ENCODE peak calls at places on chromosome 18, in ten cellular contexts. One of them, this sample, is unnamed.

GRCh38 chr18:70380915-70381896 is 92.4 kb downstream of the SOCS6 start:
- DNase-seq in H9: peak
- DNase-seq in omental fat pad: no peak
- DNase-seq in neural crest cell: peak
- DNase-seq in astrocyte: peak
- DNase-seq in GM10248: no peak
- DNase-seq in HFFc6: no peak
- DNase-seq in HFF-Myc: no peak
- DNase-seq in right atrium auricular region: no peak
- DNase-seq in uterus: no peak
- DNase-seq in this sample: no peak

GRCh38 chr18:23859466-23860352 is 154.8 kb upstream of the TTC39C start:
- DNase-seq in neural crest cell: no peak
- DNase-seq in omental fat pad: no peak
- DNase-seq in uterus: no peak
- DNase-seq in HFFc6: no peak
- DNase-seq in H9: no peak
- DNase-seq in right atrium auricular region: no peak
- DNase-seq in HFF-Myc: no peak
- DNase-seq in GM10248: no peak
- DNase-seq in astrocyte: no peak
- DNase-seq in this sample: no peak

GRCh38 chr18:24196764-24197163 is 57.9 kb downstream of the CABYR start:
- DNase-seq in astrocyte: no peak
- DNase-seq in H9: no peak
- DNase-seq in GM10248: no peak
- DNase-seq in neural crest cell: no peak
- DNase-seq in HFFc6: no peak
- DNase-seq in right atrium auricular region: no peak
- DNase-seq in HFF-Myc: no peak
- DNase-seq in uterus: no peak
- DNase-seq in omental fat pad: no peak
- DNase-seq in this sample: no peak

GRCh38 chr18:6744816-6745455 is 15.4 kb downstream of the ARHGAP28 start:
- DNase-seq in uterus: no peak
- DNase-seq in H9: no peak
- DNase-seq in omental fat pad: no peak
- DNase-seq in HFF-Myc: no peak
- DNase-seq in right atrium auricular region: no peak
- DNase-seq in neural crest cell: no peak
- DNase-seq in GM10248: no peak
- DNase-seq in astrocyte: no peak
- DNase-seq in HFFc6: no peak
- DNase-seq in this sample: no peak

GRCh38 chr18:77857926-77858325 is 608.3 kb downstream of the GALR1 start:
- DNase-seq in GM10248: no peak
- DNase-seq in HFF-Myc: no peak
- DNase-seq in HFFc6: no peak
- DNase-seq in right atrium auricular region: no peak
- DNase-seq in omental fat pad: no peak
- DNase-seq in neural crest cell: no peak
- DNase-seq in astrocyte: no peak
- DNase-seq in H9: no peak
- DNase-seq in uterus: no peak
- DNase-seq in this sample: no peak

GRCh38 chr18:11150271-11150615 is 874 bp upstream of the PIEZO2 start:
- DNase-seq in GM10248: no peak
- DNase-seq in neural crest cell: no peak
- DNase-seq in right atrium auricular region: no peak
- DNase-seq in uterus: no peak
- DNase-seq in HFFc6: no peak
- DNase-seq in H9: peak
- DNase-seq in astrocyte: no peak
- DNase-seq in omental fat pad: no peak
- DNase-seq in HFF-Myc: no peak
- DNase-seq in this sample: no peak

GRCh38 chr18:57898506-57899124 is 95.5 kb upstream of the ATP8B1 start:
- DNase-seq in omental fat pad: no peak
- DNase-seq in right atrium auricular region: no peak
- DNase-seq in H9: no peak
- DNase-seq in uterus: no peak
- DNase-seq in neural crest cell: no peak
- DNase-seq in HFFc6: peak
- DNase-seq in GM10248: no peak
- DNase-seq in astrocyte: peak
- DNase-seq in HFF-Myc: peak
- DNase-seq in this sample: no peak

GRCh38 chr18:48752928-48753327 is 197.8 kb downstream of the SMAD7 start:
- DNase-seq in uterus: no peak
- DNase-seq in HFFc6: no peak
- DNase-seq in omental fat pad: no peak
- DNase-seq in neural crest cell: no peak
- DNase-seq in HFF-Myc: no peak
- DNase-seq in right atrium auricular region: no peak
- DNase-seq in H9: no peak
- DNase-seq in astrocyte: peak
- DNase-seq in GM10248: no peak
- DNase-seq in this sample: no peak

GRCh38 chr18:59918320-59918755 is 18.5 kb downstream of the PMAIP1 start:
- DNase-seq in neural crest cell: no peak
- DNase-seq in right atrium auricular region: no peak
- DNase-seq in HFFc6: no peak
- DNase-seq in uterus: no peak
- DNase-seq in HFF-Myc: no peak
- DNase-seq in omental fat pad: no peak
- DNase-seq in H9: peak
- DNase-seq in GM10248: peak
- DNase-seq in astrocyte: peak
- DNase-seq in this sample: no peak

GRCh38 chr18:36023336-36023735 is 44.0 kb downstream of the RPRD1A start:
- DNase-seq in GM10248: no peak
- DNase-seq in uterus: no peak
- DNase-seq in astrocyte: no peak
- DNase-seq in omental fat pad: no peak
- DNase-seq in HFFc6: no peak
- DNase-seq in right atrium auricular region: no peak
- DNase-seq in neural crest cell: no peak
- DNase-seq in H9: no peak
- DNase-seq in HFF-Myc: no peak
- DNase-seq in this sample: no peak

GRCh38 chr18:71045331-71046065 is 756.7 kb downstream of the SOCS6 start:
- DNase-seq in right atrium auricular region: no peak
- DNase-seq in omental fat pad: no peak
- DNase-seq in HFFc6: no peak
- DNase-seq in uterus: no peak
- DNase-seq in neural crest cell: no peak
- DNase-seq in astrocyte: peak
- DNase-seq in GM10248: no peak
- DNase-seq in HFF-Myc: no peak
- DNase-seq in H9: no peak
- DNase-seq in this sample: no peak

GRCh38 chr18:32771871-32772499 is 838 bp downstream of the KLHL14 start:
- DNase-seq in H9: peak
- DNase-seq in HFFc6: no peak
- DNase-seq in neural crest cell: peak
- DNase-seq in omental fat pad: no peak
- DNase-seq in right atrium auricular region: no peak
- DNase-seq in HFF-Myc: no peak
- DNase-seq in astrocyte: no peak
- DNase-seq in uterus: no peak
- DNase-seq in GM10248: peak
- DNase-seq in this sample: no peak

GRCh38 chr18:48133675-48134251 is 203.3 kb upstream of the SMAD2 start:
- DNase-seq in uterus: no peak
- DNase-seq in astrocyte: peak
- DNase-seq in neural crest cell: no peak
- DNase-seq in right atrium auricular region: no peak
- DNase-seq in omental fat pad: no peak
- DNase-seq in GM10248: no peak
- DNase-seq in H9: no peak
- DNase-seq in HFF-Myc: no peak
- DNase-seq in HFFc6: no peak
- DNase-seq in this sample: no peak

GRCh38 chr18:40974448-40974847 is 980.6 kb upstream of the PIK3C3 start:
- DNase-seq in uterus: no peak
- DNase-seq in neural crest cell: no peak
- DNase-seq in HFFc6: no peak
- DNase-seq in astrocyte: no peak
- DNase-seq in H9: no peak
- DNase-seq in omental fat pad: no peak
- DNase-seq in right atrium auricular region: no peak
- DNase-seq in GM10248: no peak
- DNase-seq in HFF-Myc: no peak
- DNase-seq in this sample: no peak

GRCh38 chr18:37188016-37188791 is 359.3 kb downstream of the KIAA1328 start:
- DNase-seq in HFFc6: no peak
- DNase-seq in GM10248: no peak
- DNase-seq in omental fat pad: no peak
- DNase-seq in HFF-Myc: no peak
- DNase-seq in neural crest cell: no peak
- DNase-seq in right atrium auricular region: no peak
- DNase-seq in H9: no peak
- DNase-seq in uterus: no peak
- DNase-seq in astrocyte: peak
- DNase-seq in this sample: no peak

GRCh38 chr18:48834421-48835011 is 116.2 kb downstream of the SMAD7 start:
- DNase-seq in omental fat pad: peak
- DNase-seq in uterus: peak
- DNase-seq in HFFc6: peak
- DNase-seq in neural crest cell: no peak
- DNase-seq in right atrium auricular region: peak
- DNase-seq in H9: peak
- DNase-seq in HFF-Myc: peak
- DNase-seq in astrocyte: peak
- DNase-seq in GM10248: peak
- DNase-seq in this sample: peak

GRCh38 chr18:58671941-58672565 is 788 bp downstream of the MALT1 start:
- DNase-seq in astrocyte: peak
- DNase-seq in neural crest cell: no peak
- DNase-seq in omental fat pad: peak
- DNase-seq in uterus: no peak
- DNase-seq in H9: no peak
- DNase-seq in GM10248: no peak
- DNase-seq in right atrium auricular region: no peak
- DNase-seq in HFFc6: no peak
- DNase-seq in HFF-Myc: no peak
- DNase-seq in this sample: no peak

GRCh38 chr18:54224379-54225014 is at the start of gene MBD2:
- DNase-seq in omental fat pad: peak
- DNase-seq in HFF-Myc: peak
- DNase-seq in neural crest cell: peak
- DNase-seq in astrocyte: peak
- DNase-seq in GM10248: peak
- DNase-seq in H9: peak
- DNase-seq in right atrium auricular region: peak
- DNase-seq in uterus: peak
- DNase-seq in HFFc6: peak
- DNase-seq in this sample: peak
- TF ChIP-seq CTCF in omental fat pad: no peak
- TF ChIP-seq CTCF in HFF-Myc: no peak
- TF ChIP-seq CTCF in neural crest cell: no peak
- TF ChIP-seq CTCF in astrocyte: no peak
- TF ChIP-seq CTCF in GM10248: peak
- TF ChIP-seq CTCF in H9: peak
- TF ChIP-seq CTCF in right atrium auricular region: peak
- TF ChIP-seq CTCF in uterus: no peak
- TF ChIP-seq CTCF in HFFc6: peak
- TF ChIP-seq CTCF in this sample: peak

GRCh38 chr18:46916551-46917107 is 678 bp downstream of the PIAS2 start:
- DNase-seq in right atrium auricular region: no peak
- DNase-seq in astrocyte: peak
- DNase-seq in HFFc6: peak
- DNase-seq in omental fat pad: no peak
- DNase-seq in HFF-Myc: no peak
- DNase-seq in H9: peak
- DNase-seq in neural crest cell: peak
- DNase-seq in uterus: no peak
- DNase-seq in GM10248: peak
- DNase-seq in this sample: no peak

GRCh38 chr18:46920067-46920466 is 2.7 kb downstream of the KATNAL2 start:
- DNase-seq in astrocyte: no peak
- DNase-seq in omental fat pad: no peak
- DNase-seq in HFFc6: no peak
- DNase-seq in H9: no peak
- DNase-seq in GM10248: no peak
- DNase-seq in uterus: no peak
- DNase-seq in right atrium auricular region: no peak
- DNase-seq in HFF-Myc: no peak
- DNase-seq in neural crest cell: no peak
- DNase-seq in this sample: no peak

GRCh38 chr18:46915800-46916550 is 1.3 kb downstream of the PIAS2 start:
- DNase-seq in right atrium auricular region: no peak
- DNase-seq in HFF-Myc: no peak
- DNase-seq in astrocyte: no peak
- DNase-seq in GM10248: no peak
- DNase-seq in neural crest cell: no peak
- DNase-seq in uterus: no peak
- DNase-seq in HFFc6: no peak
- DNase-seq in omental fat pad: no peak
- DNase-seq in H9: no peak
- DNase-seq in this sample: no peak

GRCh38 chr18:46917808-46918600 is 602 bp downstream of the KATNAL2 start:
- DNase-seq in GM10248: peak
- DNase-seq in HFF-Myc: peak
- DNase-seq in astrocyte: peak
- DNase-seq in neural crest cell: no peak
- DNase-seq in omental fat pad: peak
- DNase-seq in right atrium auricular region: no peak
- DNase-seq in H9: peak
- DNase-seq in uterus: peak
- DNase-seq in HFFc6: peak
- DNase-seq in this sample: no peak

GRCh38 chr18:46917108-46917807 is at the start of the genes KATNAL2 and PIAS2:
- DNase-seq in uterus: peak
- DNase-seq in HFF-Myc: no peak
- DNase-seq in GM10248: peak
- DNase-seq in neural crest cell: peak
- DNase-seq in HFFc6: peak
- DNase-seq in omental fat pad: peak
- DNase-seq in H9: peak
- DNase-seq in astrocyte: peak
- DNase-seq in right atrium auricular region: peak
- DNase-seq in this sample: peak
- TF ChIP-seq CTCF in uterus: no peak
- TF ChIP-seq CTCF in HFF-Myc: no peak
- TF ChIP-seq CTCF in GM10248: peak
- TF ChIP-seq CTCF in neural crest cell: no peak
- TF ChIP-seq CTCF in HFFc6: no peak
- TF ChIP-seq CTCF in omental fat pad: no peak
- TF ChIP-seq CTCF in H9: no peak
- TF ChIP-seq CTCF in astrocyte: no peak
- TF ChIP-seq CTCF in right atrium auricular region: no peak
- TF ChIP-seq CTCF in this sample: peak

GRCh38 chr18:22378672-22379282 is 38.9 kb downstream of the CTAGE1 start:
- DNase-seq in omental fat pad: no peak
- DNase-seq in uterus: no peak
- DNase-seq in astrocyte: no peak
- DNase-seq in neural crest cell: peak
- DNase-seq in right atrium auricular region: no peak
- DNase-seq in H9: peak
- DNase-seq in HFFc6: peak
- DNase-seq in GM10248: no peak
- DNase-seq in HFF-Myc: peak
- DNase-seq in this sample: no peak
- TF ChIP-seq CTCF in omental fat pad: no peak
- TF ChIP-seq CTCF in uterus: no peak
- TF ChIP-seq CTCF in astrocyte: peak
- TF ChIP-seq CTCF in neural crest cell: peak
- TF ChIP-seq CTCF in right atrium auricular region: peak
- TF ChIP-seq CTCF in H9: peak
- TF ChIP-seq CTCF in HFFc6: peak
- TF ChIP-seq CTCF in GM10248: no peak
- TF ChIP-seq CTCF in HFF-Myc: peak
- TF ChIP-seq CTCF in this sample: peak

GRCh38 chr18:30280861-30281470 is 761.6 kb downstream of the DSC3 start:
- DNase-seq in H9: no peak
- DNase-seq in HFF-Myc: peak
- DNase-seq in uterus: no peak
- DNase-seq in astrocyte: peak
- DNase-seq in GM10248: no peak
- DNase-seq in HFFc6: peak
- DNase-seq in omental fat pad: no peak
- DNase-seq in neural crest cell: peak
- DNase-seq in right atrium auricular region: no peak
- DNase-seq in this sample: no peak
- TF ChIP-seq CTCF in H9: peak
- TF ChIP-seq CTCF in HFF-Myc: peak
- TF ChIP-seq CTCF in uterus: peak
- TF ChIP-seq CTCF in astrocyte: peak
- TF ChIP-seq CTCF in GM10248: peak
- TF ChIP-seq CTCF in HFFc6: peak
- TF ChIP-seq CTCF in omental fat pad: no peak
- TF ChIP-seq CTCF in neural crest cell: peak
- TF ChIP-seq CTCF in right atrium auricular region: peak
- TF ChIP-seq CTCF in this sample: peak

This sample was measured in type B pancreatic cell.